ENCODE peak calls at places on chromosome 1, in five cellular contexts. P, X, S, W and A are unnamed samples.

GRCh38 chr1:7594714-7595295 is 176.3 kb upstream of the VAMP3 start:
- DNase-seq in X (no peak), S (peak), W (no peak), P (no peak), A (no peak)

GRCh38 chr1:112872551-112872962 is 83.4 kb downstream of the SLC16A1 start:
- DNase-seq in X (no peak), W (peak), S (no peak), P (no peak), A (no peak)

GRCh38 chr1:175410560-175410959 is 218.0 kb upstream of the KIAA0040 start:
- DNase-seq in X (no peak), S (no peak), W (no peak), P (no peak), A (no peak)

GRCh38 chr1:183243190-183244065 is 57.4 kb downstream of the LAMC2 start:
- DNase-seq in S (peak), P (peak), W (peak), X (no peak), A (no peak)

GRCh38 chr1:185096531-185096930 is 51.2 kb downstream of the RNF2 start:
- DNase-seq in X (no peak), W (no peak), P (no peak), S (no peak), A (no peak)

GRCh38 chr1:153612755-153613331 is at the start of gene S100A16:
- DNase-seq in P (peak), S (peak), W (peak), X (no peak), A (no peak)

GRCh38 chr1:92691937-92692336 is 93.0 kb downstream of the EVI5 start:
- DNase-seq in X (no peak), P (no peak), S (no peak), W (no peak), A (peak)

GRCh38 chr1:110880708-110881374 is 7.9 kb downstream of the CD53 start:
- DNase-seq in W (no peak), S (no peak), X (no peak), P (no peak), A (no peak)

GRCh38 chr1:52552236-52552504 is 722 bp downstream of the TUT4 start:
- DNase-seq in S (peak), P (peak), X (peak), W (peak), A (peak)

GRCh38 chr1:16724718-16725438 is 15.4 kb upstream of the RNU1-4 start:
- DNase-seq in S (no peak), X (no peak), W (no peak), P (no peak), A (peak)

GRCh38 chr1:153400244-153400643 is 9.4 kb upstream of the S100A8 start:
- DNase-seq in S (no peak), W (peak), P (no peak), X (no peak), A (no peak)

GRCh38 chr1:198908995-198909394 is 270.2 kb downstream of the PTPRC start:
- DNase-seq in S (no peak), P (no peak), X (no peak), W (no peak), A (no peak)

GRCh38 chr1:96764469-96764868 is 42.9 kb downstream of the PTBP2 start:
- DNase-seq in P (no peak), W (no peak), S (no peak), X (no peak), A (no peak)

GRCh38 chr1:202154766-202155477 is 5.5 kb downstream of the PTPN7 start:
- DNase-seq in S (no peak), X (no peak), W (peak), P (no peak), A (no peak)

GRCh38 chr1:241473026-241473425 is 46.5 kb downstream of the FH start:
- DNase-seq in P (no peak), X (no peak), W (no peak), S (no peak), A (no peak)

GRCh38 chr1:218376722-218377121 is 31.6 kb downstream of the TGFB2 start:
- DNase-seq in P (no peak), S (no peak), W (no peak), X (no peak), A (no peak)

GRCh38 chr1:54287176-54287650 is 87.2 kb downstream of the MRPL37 start:
- DNase-seq in X (peak), W (peak), S (peak), P (peak), A (peak)

GRCh38 chr1:89065077-89065868 is at the start of gene GBP1:
- DNase-seq in W (peak), X (peak), S (no peak), P (no peak), A (peak)

GRCh38 chr1:32981003-32981909 is 16.6 kb upstream of the RNF19B start:
- DNase-seq in S (peak), X (peak), W (peak), P (no peak), A (peak)

GRCh38 chr1:37808369-37809319 is 636 bp upstream of the YRDC start:
- DNase-seq in P (peak), S (peak), X (no peak), W (peak), A (peak)

GRCh38 chr1:71610489-71610888 is 529.7 kb upstream of the ZRANB2 start:
- DNase-seq in W (no peak), P (no peak), X (no peak), S (no peak), A (no peak)

GRCh38 chr1:119743776-119744597 is 24.7 kb downstream of the HMGCS2 start:
- DNase-seq in X (peak), W (peak), S (peak), P (peak), A (peak)

GRCh38 chr1:2115922-2116341 is 65.7 kb downstream of the PRKCZ start:
- DNase-seq in X (no peak), S (no peak), W (no peak), P (no peak), A (no peak)

GRCh38 chr1:33791251-33791650 is 72.6 kb upstream of the HMGB4 start:
- DNase-seq in W (no peak), X (no peak), P (no peak), S (no peak), A (no peak)